ENCODE peak calls at places on chromosomes 16 and 17, in seven cellular contexts. I, E, P, X, J, U and M are unnamed samples.

GRCh38 chr17:63041251-63041650 is 75.2 kb downstream of the TANC2 start:
- DNase-seq in I (no peak), X (no peak), J (no peak), E (no peak), U (no peak), P (no peak), M (no peak)

GRCh38 chr17:48626470-48627241 is 498 bp upstream of the HOXB9 start:
- DNase-seq in U (peak), J (peak), P (no peak), E (peak), I (no peak), X (no peak), M (no peak)

GRCh38 chr16:578870-579405 is 9.2 kb downstream of the PIGQ start:
- DNase-seq in J (peak), E (peak), U (no peak), X (no peak), P (peak), I (peak), M (peak)

GRCh38 chr16:49700222-49700927 is 155.5 kb downstream of the ZNF423 start:
- DNase-seq in J (no peak), E (no peak), U (no peak), X (no peak), I (peak), P (no peak), M (peak)

GRCh38 chr17:8375738-8376259 is 705 bp downstream of the KRABD2 start:
- DNase-seq in U (no peak), X (no peak), J (no peak), I (no peak), P (no peak), E (no peak), M (no peak)

GRCh38 chr17:6078370-6078950 is 8.3 kb downstream of the WSCD1 start:
- DNase-seq in I (no peak), E (no peak), P (no peak), J (no peak), U (no peak), X (no peak), M (no peak)

GRCh38 chr16:53434436-53435065 is at the start of gene RBL2:
- DNase-seq in J (peak), U (peak), X (no peak), P (peak), I (peak), E (peak), M (peak)

GRCh38 chr16:87930456-87930855 is 5.9 kb downstream of the CA5A start:
- DNase-seq in P (no peak), J (no peak), I (peak), U (peak), E (no peak), X (no peak), M (no peak)

GRCh38 chr16:87045462-87046216 is 271.6 kb downstream of the C16orf95 start:
- DNase-seq in U (no peak), P (no peak), E (no peak), X (no peak), J (no peak), I (no peak), M (no peak)

GRCh38 chr17:80882323-80882722 is 109.3 kb upstream of the CHMP6 start:
- DNase-seq in J (no peak), U (no peak), P (no peak), I (no peak), E (no peak), X (no peak), M (no peak)

GRCh38 chr17:8143581-8144400 is 8.4 kb downstream of the PER1 start:
- DNase-seq in E (no peak), U (no peak), P (no peak), X (no peak), I (no peak), J (no peak), M (no peak)

GRCh38 chr17:62098623-62099231 is 33.6 kb upstream of the MED13 start:
- DNase-seq in P (peak), X (no peak), U (no peak), E (no peak), I (no peak), J (no peak), M (no peak)

GRCh38 chr17:64281962-64282752 is 19.1 kb upstream of the TEX2 start:
- DNase-seq in U (peak), J (peak), I (peak), P (peak), E (peak), X (no peak), M (no peak)

GRCh38 chr16:62638324-62638911 is 602.2 kb upstream of the CDH8 start:
- DNase-seq in J (no peak), U (no peak), X (no peak), I (no peak), P (no peak), E (no peak), M (no peak)

GRCh38 chr16:8735574-8735973 is 61.2 kb downstream of the ABAT start:
- DNase-seq in X (no peak), I (peak), E (no peak), J (no peak), P (no peak), U (no peak), M (no peak)